ENCODE peak calls at places on chromosomes 16 and 17, in four cellular contexts. One of them, this sample, is unnamed.

GRCh38 chr16:90047714-90048346 is 28.6 kb upstream of the DBNDD1 start:
- ATAC-seq in heart left ventricle: no peak
- ATAC-seq in esophagus mucosa: peak; percentile 1
- ATAC-seq in effector memory CD8-positive, alpha-beta T cell: peak; percentile 41
- ATAC-seq in this sample: no peak

GRCh38 chr17:77245162-77245926 is 104.6 kb downstream of the SEC14L1 start:
- ATAC-seq in heart left ventricle: no peak
- ATAC-seq in esophagus mucosa: no peak
- ATAC-seq in effector memory CD8-positive, alpha-beta T cell: no peak
- ATAC-seq in this sample: peak; percentile 87

GRCh38 chr17:38544175-38544838 is 61.4 kb downstream of the SRCIN1 start:
- ATAC-seq in esophagus mucosa: peak; percentile 10
- ATAC-seq in effector memory CD8-positive, alpha-beta T cell: no peak
- ATAC-seq in heart left ventricle: no peak
- ATAC-seq in this sample: no peak

GRCh38 chr17:78689029-78689428 is 93.0 kb downstream of the CYTH1 start:
- ATAC-seq in effector memory CD8-positive, alpha-beta T cell: peak; percentile 49
- ATAC-seq in heart left ventricle: no peak
- ATAC-seq in esophagus mucosa: no peak
- ATAC-seq in this sample: no peak

GRCh38 chr17:50945779-50946222 is 79.6 kb upstream of the TOB1 start:
- ATAC-seq in heart left ventricle: no peak
- ATAC-seq in esophagus mucosa: no peak
- ATAC-seq in effector memory CD8-positive, alpha-beta T cell: no peak
- ATAC-seq in this sample: no peak

GRCh38 chr16:80517846-80518245 is 22.9 kb upstream of the DYNLRB2 start:
- ATAC-seq in effector memory CD8-positive, alpha-beta T cell: no peak
- ATAC-seq in heart left ventricle: no peak
- ATAC-seq in esophagus mucosa: no peak
- ATAC-seq in this sample: no peak

GRCh38 chr17:70577456-70577855 is 408.1 kb downstream of the KCNJ2 start:
- ATAC-seq in heart left ventricle: no peak
- ATAC-seq in esophagus mucosa: no peak
- ATAC-seq in effector memory CD8-positive, alpha-beta T cell: no peak
- ATAC-seq in this sample: no peak

GRCh38 chr16:12449795-12450194 is 353.9 kb downstream of the CPPED1 start:
- ATAC-seq in heart left ventricle: no peak
- ATAC-seq in esophagus mucosa: peak; percentile 43
- ATAC-seq in effector memory CD8-positive, alpha-beta T cell: no peak
- ATAC-seq in this sample: no peak

GRCh38 chr17:81733507-81734404 is 21.7 kb downstream of the SLC25A10 start:
- ATAC-seq in effector memory CD8-positive, alpha-beta T cell: peak; percentile 88
- ATAC-seq in esophagus mucosa: peak; percentile 65
- ATAC-seq in heart left ventricle: peak; percentile 92
- ATAC-seq in this sample: peak; percentile 68

GRCh38 chr16:27726621-27727275 is 176.8 kb downstream of the KATNIP start:
- ATAC-seq in effector memory CD8-positive, alpha-beta T cell: no peak
- ATAC-seq in heart left ventricle: no peak
- ATAC-seq in esophagus mucosa: no peak
- ATAC-seq in this sample: no peak

GRCh38 chr17:72507370-72507769 is 386.6 kb downstream of the SOX9 start:
- ATAC-seq in effector memory CD8-positive, alpha-beta T cell: no peak
- ATAC-seq in esophagus mucosa: no peak
- ATAC-seq in heart left ventricle: no peak
- ATAC-seq in this sample: no peak

GRCh38 chr17:40525294-40525693 is 23.9 kb upstream of the TNS4 start:
- ATAC-seq in heart left ventricle: no peak
- ATAC-seq in effector memory CD8-positive, alpha-beta T cell: no peak
- ATAC-seq in esophagus mucosa: no peak
- ATAC-seq in this sample: no peak

GRCh38 chr17:15935891-15936290 is 9.0 kb upstream of the ADORA2B start:
- ATAC-seq in heart left ventricle: no peak
- ATAC-seq in esophagus mucosa: no peak
- ATAC-seq in effector memory CD8-positive, alpha-beta T cell: no peak
- ATAC-seq in this sample: no peak

GRCh38 chr17:40915199-40915661 is 22.2 kb downstream of the KRT23 start:
- ATAC-seq in heart left ventricle: no peak
- ATAC-seq in esophagus mucosa: peak; percentile 92
- ATAC-seq in effector memory CD8-positive, alpha-beta T cell: no peak
- ATAC-seq in this sample: peak; percentile 54

GRCh38 chr17:49315974-49316570 is 46.0 kb downstream of the ZNF652 start:
- ATAC-seq in heart left ventricle: no peak
- ATAC-seq in effector memory CD8-positive, alpha-beta T cell: no peak
- ATAC-seq in esophagus mucosa: no peak
- ATAC-seq in this sample: no peak

GRCh38 chr16:15450624-15451023 is 16.2 kb downstream of the BMERB1 start:
- ATAC-seq in esophagus mucosa: no peak
- ATAC-seq in effector memory CD8-positive, alpha-beta T cell: no peak
- ATAC-seq in heart left ventricle: no peak
- ATAC-seq in this sample: no peak

GRCh38 chr17:65523411-65523810 is 38.0 kb downstream of the AXIN2 start:
- ATAC-seq in heart left ventricle: no peak
- ATAC-seq in effector memory CD8-positive, alpha-beta T cell: peak; percentile 99
- ATAC-seq in esophagus mucosa: no peak
- ATAC-seq in this sample: no peak

GRCh38 chr17:63960430-63960829 is 12.3 kb downstream of the SCN4A start:
- ATAC-seq in esophagus mucosa: no peak
- ATAC-seq in heart left ventricle: peak; percentile 21
- ATAC-seq in effector memory CD8-positive, alpha-beta T cell: no peak
- ATAC-seq in this sample: no peak

GRCh38 chr16:53892155-53892554 is 188.2 kb downstream of the FTO start:
- ATAC-seq in effector memory CD8-positive, alpha-beta T cell: peak; percentile 48
- ATAC-seq in esophagus mucosa: peak; percentile 52
- ATAC-seq in heart left ventricle: peak; percentile 74
- ATAC-seq in this sample: no peak

GRCh38 chr16:89402962-89403361 is 87.4 kb downstream of the ANKRD11 start:
- ATAC-seq in heart left ventricle: no peak
- ATAC-seq in esophagus mucosa: no peak
- ATAC-seq in effector memory CD8-positive, alpha-beta T cell: peak; percentile 51
- ATAC-seq in this sample: peak; percentile 77

GRCh38 chr16:10668322-10669045 is 26.2 kb downstream of the TEKT5 start:
- ATAC-seq in effector memory CD8-positive, alpha-beta T cell: no peak
- ATAC-seq in heart left ventricle: peak; percentile 55
- ATAC-seq in esophagus mucosa: no peak
- ATAC-seq in this sample: no peak

GRCh38 chr16:11256657-11257130 is 690 bp upstream of the SOCS1 start:
- ATAC-seq in effector memory CD8-positive, alpha-beta T cell: no peak
- ATAC-seq in heart left ventricle: peak; percentile 64
- ATAC-seq in esophagus mucosa: peak; percentile 2
- ATAC-seq in this sample: peak; percentile 52

GRCh38 chr17:45143767-45144198 is 4.5 kb upstream of the HEXIM1 start:
- ATAC-seq in effector memory CD8-positive, alpha-beta T cell: no peak
- ATAC-seq in heart left ventricle: peak; percentile 2
- ATAC-seq in esophagus mucosa: no peak
- ATAC-seq in this sample: no peak

GRCh38 chr17:70109497-70109896 is 34.5 kb downstream of the KCNJ16 start:
- ATAC-seq in esophagus mucosa: no peak
- ATAC-seq in heart left ventricle: peak; percentile 73
- ATAC-seq in effector memory CD8-positive, alpha-beta T cell: no peak
- ATAC-seq in this sample: no peak

GRCh38 chr17:34710226-34710625 is 130.8 kb downstream of the TMEM132E start:
- ATAC-seq in effector memory CD8-positive, alpha-beta T cell: no peak
- ATAC-seq in heart left ventricle: no peak
- ATAC-seq in esophagus mucosa: no peak
- ATAC-seq in this sample: no peak

This sample was measured in stimulated activated memory B cell treated with anti-CD40 and anti-IgM and Interleukin-4, amounts not matched to agents 10 μg/mL and 1 μg/mL and 100 μg/mL, for 72 hours.